ENCODE peak calls at places on chromosomes 11 and 22, in five cellular contexts. One of them, this sample, is unnamed.
A peak's percentile ranks its signal among the peaks of the same experiment; 100 is the strongest.

GRCh38 chr22:38415046-38415445 is 40.0 kb downstream of the KCNJ4 start:
- DNase-seq in heart right ventricle: no peak
- DNase-seq in adrenal gland: no peak
- DNase-seq in thoracic aorta: no peak
- DNase-seq in ovary: no peak
- DNase-seq in this sample: peak; percentile 9

GRCh38 chr11:78472382-78472781 is 54.8 kb upstream of the GAB2 start:
- DNase-seq in heart right ventricle: no peak
- DNase-seq in adrenal gland: no peak
- DNase-seq in thoracic aorta: no peak
- DNase-seq in ovary: no peak
- DNase-seq in this sample: no peak

GRCh38 chr11:120702656-120703055 is 191.1 kb downstream of the GRIK4 start:
- DNase-seq in heart right ventricle: no peak
- DNase-seq in adrenal gland: no peak
- DNase-seq in thoracic aorta: no peak
- DNase-seq in ovary: no peak
- DNase-seq in this sample: no peak

GRCh38 chr22:49211176-49211575 is 616.5 kb downstream of the BRD1 start:
- DNase-seq in heart right ventricle: no peak
- DNase-seq in adrenal gland: peak; percentile 2
- DNase-seq in thoracic aorta: no peak
- DNase-seq in ovary: no peak
- DNase-seq in this sample: no peak

GRCh38 chr22:47192651-47193437 is 430.4 kb downstream of the TBC1D22A start:
- DNase-seq in heart right ventricle: no peak
- DNase-seq in adrenal gland: no peak
- DNase-seq in thoracic aorta: no peak
- DNase-seq in ovary: peak; percentile 7
- DNase-seq in this sample: peak; percentile 90

GRCh38 chr11:89583580-89583979 is 92.4 kb upstream of the NOX4 start:
- DNase-seq in heart right ventricle: no peak
- DNase-seq in adrenal gland: no peak
- DNase-seq in thoracic aorta: no peak
- DNase-seq in ovary: no peak
- DNase-seq in this sample: no peak

GRCh38 chr11:39374963-39375698 is 2084.3 kb downstream of the LRRC4C start:
- DNase-seq in heart right ventricle: no peak
- DNase-seq in adrenal gland: no peak
- DNase-seq in thoracic aorta: no peak
- DNase-seq in ovary: no peak
- DNase-seq in this sample: no peak

GRCh38 chr22:47727656-47728055 is 965.2 kb downstream of the TBC1D22A start:
- DNase-seq in heart right ventricle: no peak
- DNase-seq in adrenal gland: no peak
- DNase-seq in thoracic aorta: no peak
- DNase-seq in ovary: no peak
- DNase-seq in this sample: no peak

GRCh38 chr11:12640355-12640754 is 33.9 kb upstream of the TEAD1 start:
- DNase-seq in heart right ventricle: no peak
- DNase-seq in adrenal gland: no peak
- DNase-seq in thoracic aorta: no peak
- DNase-seq in ovary: no peak
- DNase-seq in this sample: no peak

GRCh38 chr11:89491141-89491690 is at the start of gene NOX4:
- DNase-seq in heart right ventricle: peak; percentile 21
- DNase-seq in adrenal gland: peak; percentile 18
- DNase-seq in thoracic aorta: peak; percentile 12
- DNase-seq in ovary: peak; percentile 40
- DNase-seq in this sample: no peak

DNA sequence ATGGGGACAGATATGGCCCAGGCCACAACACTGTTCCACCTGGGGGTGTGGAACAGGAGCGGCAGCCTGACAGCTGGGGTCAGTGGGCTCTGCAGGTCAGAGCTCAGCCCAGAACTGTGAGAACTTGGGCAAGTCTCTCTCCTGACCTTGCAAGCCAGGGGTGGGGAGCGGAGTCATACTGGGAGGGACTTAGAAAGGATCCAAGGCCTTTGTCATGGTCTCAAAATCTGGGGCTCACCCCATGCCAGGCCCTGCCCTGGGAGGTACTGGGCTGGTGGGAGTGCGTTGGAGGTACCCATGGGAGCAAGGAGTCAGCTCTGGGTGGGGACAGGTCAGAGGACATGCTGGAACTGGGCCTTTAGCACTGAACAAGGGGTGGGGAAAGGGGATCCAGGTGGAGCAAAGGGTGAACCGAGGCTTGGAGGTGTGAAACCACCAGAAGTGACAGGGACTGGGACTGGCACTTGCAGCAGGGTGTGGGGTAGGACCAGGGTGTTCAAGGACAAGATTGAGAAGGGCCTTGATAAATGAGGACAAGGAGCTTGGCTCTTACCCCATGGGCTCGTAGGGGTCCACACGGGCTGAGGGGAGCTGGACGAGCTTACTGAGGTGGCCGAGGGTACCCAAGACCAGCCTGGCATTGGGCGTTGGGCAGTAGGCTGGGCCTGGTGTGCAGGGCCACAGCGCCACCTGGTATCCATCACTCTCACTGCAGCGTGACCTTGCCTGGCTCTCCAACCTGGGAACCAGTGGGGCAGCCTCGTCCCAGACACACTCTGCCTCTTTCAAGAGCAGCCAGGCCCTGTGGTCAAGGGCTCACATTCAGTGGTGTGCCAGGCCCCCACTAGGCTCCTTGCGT is 7.4 kb upstream of the PMM1 start:
- DNase-seq in heart right ventricle: peak; percentile 34
- DNase-seq in adrenal gland: peak; percentile 73
- DNase-seq in thoracic aorta: no peak
- DNase-seq in ovary: peak; percentile 77
- DNase-seq in this sample: peak; percentile 75
- TF ChIP-seq CTCF in heart right ventricle: peak; percentile 75
- TF ChIP-seq CTCF in adrenal gland: peak; percentile 70
- TF ChIP-seq CTCF in thoracic aorta: peak; percentile 69
- TF ChIP-seq CTCF in ovary: peak; percentile 90
- TF ChIP-seq CTCF in this sample: peak; percentile 49

DNA sequence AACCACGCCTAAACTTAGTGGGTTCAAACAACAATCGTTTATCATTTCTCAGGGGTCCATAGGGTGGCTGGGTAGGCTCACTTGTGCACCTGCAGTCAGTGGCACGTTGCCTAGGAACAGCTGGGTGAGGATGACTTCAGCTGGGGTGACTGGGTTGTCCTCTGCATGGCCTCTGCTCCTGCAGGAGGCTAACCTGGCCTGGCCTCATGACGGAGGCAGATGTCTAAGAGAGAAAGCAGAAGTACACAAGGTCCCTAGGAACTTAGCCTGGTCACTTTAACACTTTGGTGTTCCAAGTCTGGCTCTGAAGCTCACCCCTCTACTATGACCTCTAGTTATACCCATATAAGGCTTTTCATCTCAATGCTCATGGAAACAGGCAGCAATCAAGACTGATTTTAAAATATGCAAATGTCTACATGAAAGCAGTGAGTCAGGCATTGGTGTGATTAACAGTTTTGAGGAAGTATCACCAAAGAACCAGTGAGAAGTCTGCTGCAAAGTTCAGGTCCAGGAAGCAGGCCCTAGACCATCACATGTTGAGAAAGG is 10.8 kb downstream of the OLFML1 start:
- DNase-seq in heart right ventricle: no peak
- DNase-seq in adrenal gland: no peak
- DNase-seq in thoracic aorta: no peak
- DNase-seq in ovary: no peak
- DNase-seq in this sample: no peak
- H3K4me3 ChIP-seq in heart right ventricle: no peak overlapping the region
- H3K4me3 ChIP-seq in adrenal gland: no peak overlapping the region
- H3K4me3 ChIP-seq in thoracic aorta: no peak overlapping the region
- H3K4me3 ChIP-seq in ovary: no peak overlapping the region
- H3K4me3 ChIP-seq in this sample: no peak overlapping the region

GRCh38 chr11:59106363-59107336 is at the start of gene FAM111B:
- DNase-seq in heart right ventricle: peak; percentile 90
- DNase-seq in adrenal gland: peak; percentile 85
- DNase-seq in thoracic aorta: peak; percentile 35
- DNase-seq in ovary: peak; percentile 72
- DNase-seq in this sample: peak; percentile 91
- TF ChIP-seq CTCF in heart right ventricle: no peak
- TF ChIP-seq CTCF in adrenal gland: no peak
- TF ChIP-seq CTCF in thoracic aorta: no peak
- TF ChIP-seq CTCF in ovary: no peak
- TF ChIP-seq CTCF in this sample: no peak

GRCh38 chr11:6319001-6319878 is 1.1 kb downstream of the CAVIN3 start:
- DNase-seq in heart right ventricle: peak; percentile 59
- DNase-seq in adrenal gland: peak; percentile 22
- DNase-seq in thoracic aorta: peak; percentile 10
- DNase-seq in ovary: peak; percentile 57
- DNase-seq in this sample: peak; percentile 48
- H3K4me3 ChIP-seq in heart right ventricle: peak overlapping the region; percentile 65
- H3K4me3 ChIP-seq in adrenal gland: no peak overlapping the region
- H3K4me3 ChIP-seq in thoracic aorta: peak overlapping the region; percentile 89
- H3K4me3 ChIP-seq in ovary: peak overlapping the region; percentile 70
- H3K4me3 ChIP-seq in this sample: no peak overlapping the region

DNA sequence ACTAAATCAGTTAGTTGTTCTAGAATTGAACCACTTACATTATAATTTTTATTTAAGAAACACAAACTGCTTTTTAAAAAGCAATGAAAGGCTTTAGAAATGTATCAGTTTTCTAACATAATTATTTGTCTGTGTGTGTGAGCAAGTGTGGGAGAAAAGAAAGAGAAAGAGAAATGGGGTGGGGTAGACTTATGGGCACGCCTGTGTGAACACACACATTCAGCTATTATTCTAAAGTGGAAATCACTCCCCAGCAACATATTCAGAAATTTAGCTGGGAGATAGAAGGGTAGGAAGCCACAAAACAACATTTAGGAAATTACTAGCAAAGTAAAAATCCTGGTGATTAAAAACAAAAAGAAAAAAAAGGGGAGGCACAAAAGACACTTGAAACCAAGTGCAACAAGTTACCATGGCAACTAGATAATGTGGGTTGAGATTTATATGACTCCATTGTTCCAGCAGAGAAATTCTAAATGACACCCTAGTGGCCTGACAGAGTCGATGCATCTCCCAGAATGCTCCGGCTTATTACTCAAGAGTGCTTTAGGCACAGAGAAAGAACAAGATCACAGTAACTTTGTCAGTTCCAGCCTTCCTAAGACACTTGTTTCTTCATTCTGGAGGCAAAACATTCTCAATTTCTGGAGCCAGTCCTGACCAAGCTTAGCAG is 444.6 kb downstream of the DLG2 start:
- DNase-seq in heart right ventricle: no peak
- DNase-seq in adrenal gland: no peak
- DNase-seq in thoracic aorta: no peak
- DNase-seq in ovary: no peak
- DNase-seq in this sample: no peak
- TF ChIP-seq CTCF in heart right ventricle: peak; percentile 21
- TF ChIP-seq CTCF in adrenal gland: no peak
- TF ChIP-seq CTCF in thoracic aorta: no peak
- TF ChIP-seq CTCF in ovary: no peak
- TF ChIP-seq CTCF in this sample: no peak

This sample was measured in mucosa of descending colon.